ENCODE peak calls at places on chromosomes 13 and 19, in four cellular contexts. N is T-helper 17 cell; D is CD8-positive, alpha-beta T cell; A is Panc1. Z is an unnamed sample.
A peak's percentile ranks its signal among the peaks of the same experiment; 100 is the strongest.

GRCh38 chr13:27797228-27797624 is 4.9 kb downstream of the GSX1 start:
- DNase-seq in N (no peak), A (no peak), D (no peak), Z (no peak)

GRCh38 chr19:12943437-12944044 is 2.1 kb upstream of the RAD23A start:
- DNase-seq in N (no peak), A (no peak), D (no peak), Z (no peak)

GRCh38 chr19:13459351-13459750 is 46.9 kb downstream of the CACNA1A start:
- DNase-seq in D (no peak), N (no peak), A (no peak), Z (no peak)

GRCh38 chr19:52748336-52748950 is 13.6 kb upstream of the ZNF611 start:
- DNase-seq in N (no peak), D (no peak), A (no peak), Z (peak; percentile 33)

GRCh38 chr13:85864963-85865530 is 65.8 kb upstream of the SLITRK6 start:
- DNase-seq in N (no peak), D (no peak), A (no peak), Z (peak; percentile 38)

GRCh38 chr13:114035583-114036501 is 62.0 kb upstream of the C13orf46 start:
- DNase-seq in D (no peak), N (no peak), A (no peak), Z (no peak)

GRCh38 chr13:107518292-107518691 is 697.0 kb downstream of the LIG4 start:
- DNase-seq in A (no peak), D (no peak), N (no peak), Z (no peak)

GRCh38 chr13:59641261-59641660 is 522.5 kb downstream of the DIAPH3 start:
- DNase-seq in D (no peak), A (no peak), N (no peak), Z (peak; percentile 49)

GRCh38 chr13:87884874-87885273 is 213.7 kb downstream of the SLITRK5 start:
- DNase-seq in D (no peak), N (no peak), A (no peak), Z (no peak)

GRCh38 chr13:41196620-41197019 is 2.3 kb upstream of the KBTBD7 start:
- DNase-seq in D (no peak), A (no peak), N (no peak), Z (no peak)
- H3K9me3 ChIP-seq in D (no peaks in the 10 kb centered on the region), A (no peaks in the 10 kb centered on the region), N (no peaks in the 10 kb centered on the region), Z (peaks cover 2% of the 10 kb centered on the region)

GRCh38 chr19:27647423-27647822 is 1565.5 kb downstream of the UQCRFS1 start:
- DNase-seq in D (no peak), A (no peak), N (no peak), Z (no peak)
- H3K9me3 ChIP-seq in D (no peaks in the 10 kb centered on the region), A (no peaks in the 10 kb centered on the region), N (no peaks in the 10 kb centered on the region), Z (no peaks in the 10 kb centered on the region)

DNA sequence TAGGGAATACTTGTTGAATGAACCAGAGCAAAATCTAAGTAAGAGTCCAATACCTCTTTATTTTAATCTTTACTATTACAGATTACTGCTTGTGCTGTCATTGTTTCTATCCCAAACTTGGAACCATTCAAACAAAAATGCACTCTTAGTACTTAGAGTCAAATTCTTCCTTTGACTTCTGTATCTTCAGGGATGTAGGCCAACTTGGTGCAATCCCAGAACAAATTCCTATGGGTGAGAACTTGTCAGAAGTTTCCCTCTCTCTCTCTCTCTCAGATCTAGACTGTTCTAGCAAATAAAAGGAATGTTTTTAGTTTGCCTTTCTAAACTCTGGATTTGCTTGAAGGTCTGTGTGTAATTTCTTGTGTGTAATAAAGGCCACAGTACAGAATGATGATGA is 329.0 kb upstream of the TMTC4 start:
- DNase-seq in A (no peak), D (no peak), N (no peak), Z (no peak)
- H3K9me3 ChIP-seq in A (no peaks in the 10 kb centered on the region), D (no peaks in the 10 kb centered on the region), N (no peaks in the 10 kb centered on the region), Z (no peaks in the 10 kb centered on the region)

GRCh38 chr19:54724142-54724541 is at the start of gene KIR3DL3:
- DNase-seq in D (no peak), A (no peak), N (no peak), Z (no peak)
- H3K9me3 ChIP-seq in D (no peaks in the 10 kb centered on the region), A (peaks cover 19% of the 10 kb centered on the region), N (no peaks in the 10 kb centered on the region), Z (no peaks in the 10 kb centered on the region)

Z was measured in HAP-1.